ENCODE peak calls at places on chromosomes 2 and 18, in nine cellular contexts. N is ovary, T is esophagus squamous epithelium, H is heart left ventricle, O is AG04450, U is GM23338, S is spleen, J is mammary epithelial cell, B is HCT116. G is an unnamed sample.
A peak's percentile ranks its signal among the peaks of the same experiment; 100 is the strongest.

GRCh38 chr2:102020596-102021170 is 28.9 kb downstream of the IL1R2 start:
- DNase-seq in N (peak; percentile 91), T (peak; percentile 16), H (peak; percentile 88), O (peak; percentile 69), U (peak; percentile 90), S (peak; percentile 92), J (peak; percentile 71), B (peak; percentile 61), G (peak; percentile 96)

GRCh38 chr2:134133622-134134312 is 120.1 kb upstream of the MGAT5 start:
- DNase-seq in N (no peak), T (no peak), H (peak; percentile 44), O (no peak), U (peak; percentile 49), S (no peak), J (no peak), B (no peak), G (no peak)

GRCh38 chr2:53422979-53423378 is 344.6 kb upstream of the CHAC2 start:
- DNase-seq in N (no peak), T (no peak), H (no peak), O (no peak), U (peak; percentile 77), S (no peak), J (peak; percentile 51), B (peak; percentile 44), G (peak; percentile 68)

GRCh38 chr2:201965550-201965949 is 68.1 kb upstream of the FZD7 start:
- DNase-seq in N (no peak), T (no peak), H (no peak), O (no peak), U (peak; percentile 45), S (no peak), J (no peak), B (no peak), G (no peak)

GRCh38 chr2:120754067-120754960 is 18.6 kb downstream of the GLI2 start:
- DNase-seq in N (no peak), T (no peak), H (no peak), O (no peak), U (no peak), S (peak; percentile 15), J (no peak), B (no peak), G (peak; percentile 31)

GRCh38 chr2:191319181-191319580 is 74.0 kb downstream of the MYO1B start:
- DNase-seq in N (no peak), T (no peak), H (no peak), O (no peak), U (no peak), S (no peak), J (peak; percentile 69), B (no peak), G (peak; percentile 13)

GRCh38 chr2:96485751-96486643 is 19.2 kb downstream of the NEURL3 start:
- DNase-seq in N (peak; percentile 53), T (no peak), H (peak; percentile 75), O (peak; percentile 53), U (peak; percentile 64), S (peak; percentile 92), J (peak; percentile 94), B (no peak), G (peak; percentile 92)

GRCh38 chr2:214232266-214232665 is 178.6 kb upstream of the VWC2L start:
- DNase-seq in N (no peak), T (no peak), H (no peak), O (no peak), U (no peak), S (no peak), J (peak; percentile 16), B (no peak), G (peak; percentile 5)

GRCh38 chr2:239292956-239293355 is 107.9 kb downstream of the HDAC4 start:
- DNase-seq in N (no peak), T (no peak), H (no peak), O (no peak), U (no peak), S (peak; percentile 55), J (no peak), B (no peak), G (no peak)

GRCh38 chr2:183207110-183207509 is 82.9 kb downstream of the NUP35 start:
- DNase-seq in N (no peak), T (no peak), H (no peak), O (peak; percentile 11), U (peak; percentile 22), S (no peak), J (no peak), B (peak; percentile 1), G (peak; percentile 41)

GRCh38 chr2:170029551-170029950 is 148.4 kb upstream of the MYO3B start:
- DNase-seq in N (no peak), T (no peak), H (no peak), O (no peak), U (no peak), S (no peak), J (no peak), B (no peak), G (no peak)

GRCh38 chr18:8982416-8983183 is 119.9 kb upstream of the NDUFV2 start:
- DNase-seq in N (no peak), T (no peak), H (no peak), O (peak; percentile 58), U (peak; percentile 71), S (no peak), J (peak; percentile 54), B (peak; percentile 63), G (peak; percentile 74)

GRCh38 chr2:54945401-54946219 is 104.6 kb downstream of the RTN4 start:
- DNase-seq in N (peak; percentile 63), T (no peak), H (no peak), O (no peak), U (no peak), S (no peak), J (peak; percentile 81), B (no peak), G (peak; percentile 51)

GRCh38 chr18:49137093-49137492 is 186.3 kb upstream of the SMAD7 start:
- DNase-seq in N (no peak), T (no peak), H (no peak), O (no peak), U (no peak), S (no peak), J (no peak), B (no peak), G (no peak)

GRCh38 chr2:16093639-16094447 is 153.5 kb downstream of the MYCN start:
- DNase-seq in N (no peak), T (no peak), H (no peak), O (no peak), U (no peak), S (no peak), J (no peak), B (no peak), G (no peak)

GRCh38 chr2:109222825-109223471 is 93.9 kb downstream of the SH3RF3 start:
- DNase-seq in N (no peak), T (no peak), H (no peak), O (no peak), U (peak; percentile 49), S (no peak), J (no peak), B (no peak), G (no peak)
- TF ChIP-seq CTCF in N (no peak), T (no peak), H (no peak), O (no peak), U (peak; percentile 36), S (no peak), J (no peak), B (no peak), G (no peak)

DNA sequence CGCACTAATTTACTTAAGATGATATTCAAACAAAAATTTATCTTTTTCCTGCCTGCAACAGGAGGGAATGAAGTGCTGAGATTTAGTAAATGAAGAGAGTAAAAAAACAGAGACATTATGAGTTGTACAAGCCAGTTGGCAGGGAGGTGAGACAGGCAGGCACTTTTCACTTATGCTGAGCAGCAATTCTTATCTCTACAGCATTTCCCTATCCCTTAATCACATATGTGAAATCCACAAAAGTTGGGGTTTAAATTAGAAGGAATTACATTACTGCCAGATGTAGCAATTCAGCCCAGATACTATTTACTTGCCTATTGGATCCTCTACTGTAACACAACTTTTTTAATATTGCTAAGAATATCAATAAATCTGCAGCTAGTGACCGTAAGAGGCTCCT is 314.2 kb upstream of the LRP1B start:
- DNase-seq in N (no peak), T (no peak), H (no peak), O (no peak), U (no peak), S (no peak), J (no peak), B (no peak), G (no peak)
- H3K4me3 ChIP-seq in N (no peak overlapping the region), T (no peak overlapping the region), H (no peak overlapping the region), O (no peak overlapping the region), U (no peak overlapping the region), S (no peak overlapping the region), J (no peak overlapping the region), B (no peak overlapping the region), G (no peak overlapping the region)

DNA sequence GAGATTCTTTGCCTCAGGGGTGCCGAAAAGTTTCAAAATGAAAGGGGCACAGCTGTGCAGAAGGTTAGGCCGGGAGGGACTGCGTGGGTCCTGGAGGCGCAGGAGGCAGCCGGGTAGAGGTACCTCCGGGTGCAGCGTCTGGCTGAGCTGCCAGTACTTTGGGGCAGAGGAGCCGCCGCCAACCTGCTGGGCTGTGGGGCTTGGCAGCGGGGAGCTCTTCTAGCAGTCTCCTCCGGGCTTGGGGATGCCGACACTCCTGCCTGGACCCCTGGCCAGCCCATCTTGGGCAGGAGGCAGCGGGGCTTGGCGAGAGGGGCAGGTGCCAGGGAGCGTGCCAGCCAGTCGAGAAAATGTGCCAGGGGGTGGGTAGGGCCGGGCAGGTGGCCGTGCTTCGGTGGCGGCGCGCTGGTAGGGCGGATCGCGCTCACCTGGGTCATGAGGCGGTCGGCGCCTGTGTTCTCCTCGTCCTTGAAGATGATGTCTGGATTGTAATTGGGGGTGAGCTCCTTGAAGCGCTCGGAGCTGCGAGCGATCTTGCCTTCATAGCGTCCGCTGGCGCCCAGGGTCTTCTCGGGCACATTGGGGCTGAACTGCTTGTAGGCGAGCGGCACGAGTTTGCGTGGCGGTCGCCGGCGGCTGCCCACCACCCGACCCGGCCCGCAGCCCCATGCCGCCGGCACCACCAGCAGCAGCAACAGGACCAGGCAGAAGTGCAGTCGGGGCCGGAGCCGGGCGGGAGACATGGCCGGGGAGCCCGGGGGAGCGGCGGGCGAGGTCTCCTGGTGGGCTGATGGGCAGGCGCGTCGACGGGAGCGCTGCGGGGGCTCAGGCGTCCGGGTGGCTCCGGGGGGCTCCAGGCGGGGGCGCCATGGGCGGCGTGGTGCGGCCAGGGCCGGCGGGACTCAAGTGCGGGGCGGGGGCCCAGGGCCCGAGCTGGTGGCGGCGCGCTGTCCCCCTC is 717 bp downstream of the IHH start:
- DNase-seq in N (no peak), T (no peak), H (no peak), O (no peak), U (peak; percentile 54), S (no peak), J (peak; percentile 12), B (no peak), G (no peak)
- TF ChIP-seq CTCF in N (no peak), T (no peak), H (no peak), O (no peak), U (no peak), S (no peak), J (no peak), B (no peak), G (no peak)

DNA sequence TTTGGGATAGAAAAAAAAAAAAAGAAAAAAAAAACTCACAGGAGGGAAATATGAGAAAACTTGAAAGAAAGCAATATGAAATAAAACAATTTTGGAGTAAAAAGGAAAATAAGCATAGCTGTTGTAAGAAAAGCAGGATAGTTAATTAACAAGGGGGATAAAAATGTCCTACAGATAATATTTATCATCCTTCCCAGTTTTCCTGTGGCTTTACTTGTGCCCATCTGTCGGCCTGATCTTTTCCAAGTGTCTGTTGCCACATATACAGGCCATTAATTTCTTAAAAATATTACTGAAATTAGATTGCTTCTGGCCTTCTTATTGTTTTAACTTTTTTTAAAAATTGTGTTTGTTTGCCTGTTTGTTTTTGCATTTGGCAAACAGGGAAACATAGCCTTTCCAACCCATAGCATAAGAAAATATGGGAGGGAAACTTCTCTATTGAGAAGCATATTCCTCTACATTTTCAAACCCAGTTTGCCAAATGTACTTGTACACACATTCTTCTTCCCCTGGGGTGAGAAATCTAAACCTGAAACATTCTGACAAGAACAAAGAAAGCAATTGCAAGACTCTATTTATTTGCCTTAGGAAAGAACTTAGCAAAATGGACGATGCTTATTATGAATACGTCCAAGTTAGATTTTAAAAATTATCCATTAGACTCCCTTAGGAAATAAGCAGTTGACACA is 272.3 kb downstream of the CDH20 start:
- DNase-seq in N (no peak), T (no peak), H (no peak), O (no peak), U (no peak), S (no peak), J (no peak), B (no peak), G (no peak)
- H3K4me3 ChIP-seq in N (no peak overlapping the region), T (no peak overlapping the region), H (no peak overlapping the region), O (peak overlapping the region; percentile 63), U (peak overlapping the region; percentile 41), S (no peak overlapping the region), J (peak overlapping the region; percentile 47), B (peak overlapping the region; percentile 51), G (no peak overlapping the region)